ENCODE peak calls at places on chromosomes 13 and 19, in eight cellular contexts. S is effector CD4-positive, alpha-beta T cell; M is substantia nigra; G is GM03348; F is psoas muscle; R is upper lobe of right lung; Z is HFFc6; O is central memory CD4-positive, alpha-beta T cell. A is an unnamed sample.

GRCh38 chr19:52622261-52622660 is 15.9 kb downstream of the ZNF83 start:
- DNase-seq in M (no peak), Z (no peak), R (no peak), O (no peak), F (no peak), S (no peak), G (no peak), A (no peak)

GRCh38 chr13:74128171-74128767 is 5.9 kb downstream of the KLF12 start:
- DNase-seq in R (no peak), G (no peak), S (no peak), Z (peak; percentile 19), F (no peak), M (no peak), O (no peak), A (no peak)

GRCh38 chr13:45807520-45808099 is 43.9 kb downstream of the SIAH3 start:
- DNase-seq in M (no peak), O (peak; percentile 9), G (peak; percentile 60), Z (peak; percentile 33), S (no peak), R (no peak), F (no peak), A (no peak)

GRCh38 chr13:41465215-41465907 is 8.0 kb downstream of the RGCC start:
- DNase-seq in F (peak; percentile 72), M (no peak), S (peak; percentile 83), O (peak; percentile 92), G (peak; percentile 74), R (peak; percentile 77), Z (peak; percentile 55), A (peak; percentile 51)

GRCh38 chr19:53945998-53946397 is 16.7 kb upstream of the CACNG8 start:
- DNase-seq in Z (no peak), O (no peak), M (no peak), R (no peak), S (no peak), G (no peak), F (no peak), A (no peak)

GRCh38 chr13:41028051-41028450 is 8.9 kb upstream of the ELF1 start:
- DNase-seq in R (no peak), F (no peak), G (no peak), Z (peak; percentile 54), M (no peak), S (no peak), O (no peak), A (no peak)

GRCh38 chr19:38720559-38721236 is 23.6 kb downstream of the CAPN12 start:
- DNase-seq in M (no peak), O (no peak), R (no peak), F (no peak), G (no peak), Z (no peak), S (no peak), A (no peak)

GRCh38 chr13:86856996-86857395 is 814.2 kb upstream of the SLITRK5 start:
- DNase-seq in Z (no peak), S (no peak), G (no peak), M (no peak), F (no peak), O (no peak), R (no peak), A (no peak)

GRCh38 chr13:80117515-80117914 is 223.4 kb downstream of the SPRY2 start:
- DNase-seq in Z (no peak), M (no peak), S (no peak), O (no peak), F (no peak), R (no peak), G (no peak), A (no peak)

GRCh38 chr13:86846501-86846900 is 824.7 kb upstream of the SLITRK5 start:
- DNase-seq in O (no peak), R (no peak), F (no peak), Z (no peak), S (no peak), M (no peak), G (no peak), A (no peak)

GRCh38 chr19:1236566-1236965 is 1.2 kb downstream of the CBARP start:
- DNase-seq in Z (no peak), O (no peak), R (no peak), G (peak; percentile 42), M (no peak), S (no peak), F (no peak), A (no peak)

GRCh38 chr13:102400619-102401125 is 1.2 kb downstream of the FGF14 start:
- DNase-seq in R (peak; percentile 64), S (no peak), G (peak; percentile 11), M (no peak), F (peak; percentile 56), O (no peak), Z (no peak), A (peak; percentile 27)

GRCh38 chr13:49760555-49760954 is 31.9 kb downstream of the KPNA3 start:
- DNase-seq in O (no peak), M (no peak), S (no peak), G (no peak), R (no peak), F (no peak), Z (no peak), A (no peak)

GRCh38 chr13:28355822-28356371 is 139.0 kb downstream of the FLT1 start:
- DNase-seq in F (no peak), G (no peak), R (no peak), O (no peak), M (no peak), S (no peak), Z (peak; percentile 67), A (no peak)

GRCh38 chr13:33123066-33123940 is 107.1 kb downstream of the KL start:
- DNase-seq in R (no peak), S (no peak), G (peak; percentile 21), O (no peak), M (no peak), Z (peak; percentile 90), F (peak; percentile 62), A (no peak)

GRCh38 chr13:112722433-112723250 is 32.8 kb downstream of the ATP11A start:
- DNase-seq in R (peak; percentile 81), M (no peak), S (no peak), Z (peak; percentile 98), F (no peak), O (no peak), G (peak; percentile 57), A (no peak)

GRCh38 chr13:22243519-22244197 is 572.8 kb downstream of the FGF9 start:
- DNase-seq in M (no peak), Z (no peak), S (no peak), O (no peak), G (no peak), F (no peak), R (no peak), A (no peak)

GRCh38 chr13:26599403-26599802 is 41.9 kb downstream of the WASF3 start:
- DNase-seq in M (no peak), Z (no peak), S (no peak), G (no peak), F (no peak), R (no peak), O (no peak), A (no peak)

GRCh38 chr13:86185107-86185506 is 385.9 kb upstream of the SLITRK6 start:
- DNase-seq in F (no peak), Z (no peak), G (no peak), S (no peak), O (no peak), R (no peak), M (no peak), A (no peak)

GRCh38 chr19:2428027-2428690 is 773 bp upstream of the TIMM13 start:
- DNase-seq in S (no peak), Z (no peak), M (no peak), O (no peak), G (no peak), F (peak; percentile 73), R (peak; percentile 67), A (no peak)

GRCh38 chr13:36418022-36418805 is 14.1 kb upstream of the CCNA1 start:
- DNase-seq in Z (peak; percentile 16), G (peak; percentile 28), F (no peak), O (no peak), M (no peak), R (no peak), S (no peak), A (no peak)

GRCh38 chr13:98480915-98481510 is 95.9 kb downstream of the STK24 start:
- DNase-seq in G (no peak), F (no peak), Z (peak; percentile 38), M (no peak), R (no peak), O (no peak), S (no peak), A (no peak)

GRCh38 chr13:34161829-34162544 is 344.0 kb downstream of the RFC3 start:
- DNase-seq in G (peak; percentile 47), O (no peak), M (no peak), S (no peak), R (no peak), F (no peak), Z (peak; percentile 79), A (no peak)

GRCh38 chr19:29724102-29724641 is 9.1 kb upstream of the C19orf12 start:
- DNase-seq in O (no peak), S (no peak), G (peak; percentile 19), F (no peak), M (no peak), Z (no peak), R (no peak), A (no peak)

GRCh38 chr19:48837081-48837524 is 812 bp upstream of the HSD17B14 start:
- DNase-seq in G (peak; percentile 63), R (peak; percentile 93), F (peak; percentile 75), Z (peak; percentile 85), O (peak; percentile 72), M (peak; percentile 44), S (peak; percentile 75), A (peak; percentile 81)

GRCh38 chr13:100644328-100644727 is 30.3 kb downstream of the TMTC4 start:
- DNase-seq in O (no peak), F (no peak), G (no peak), M (no peak), Z (no peak), R (no peak), S (no peak), A (no peak)

GRCh38 chr13:77919351-77920294 is 992 bp upstream of the EDNRB start:
- DNase-seq in M (no peak), R (peak; percentile 73), Z (no peak), O (no peak), F (peak; percentile 82), S (no peak), G (peak; percentile 36), A (peak; percentile 70)

GRCh38 chr19:13748169-13748884 is 16.0 kb upstream of the MRI1 start:
- DNase-seq in F (no peak), M (no peak), Z (peak; percentile 54), O (no peak), G (peak; percentile 23), R (no peak), S (no peak), A (no peak)

GRCh38 chr13:106102776-106103175 is 432.7 kb downstream of the EFNB2 start:
- DNase-seq in F (no peak), M (no peak), R (no peak), O (no peak), G (no peak), S (no peak), Z (no peak), A (no peak)

GRCh38 chr13:23574421-23574820 is 4.2 kb downstream of the TNFRSF19 start:
- DNase-seq in R (no peak), S (no peak), Z (no peak), M (no peak), G (no peak), O (no peak), F (no peak), A (no peak)

GRCh38 chr19:1961545-1961878 is 20.5 kb downstream of the CSNK1G2 start:
- DNase-seq in O (no peak), R (no peak), G (no peak), Z (no peak), F (no peak), S (no peak), M (no peak), A (no peak)

GRCh38 chr13:99178636-99179035 is 22.0 kb upstream of the UBAC2 start:
- DNase-seq in Z (no peak), S (no peak), R (no peak), M (no peak), O (peak; percentile 29), G (no peak), F (peak; percentile 74), A (peak; percentile 39)

GRCh38 chr19:17402982-17403855 is 2.2 kb downstream of the BST2 start:
- DNase-seq in M (no peak), Z (no peak), G (peak; percentile 70), F (no peak), R (no peak), O (no peak), S (peak; percentile 36), A (peak; percentile 48)

GRCh38 chr19:7376151-7376852 is 27.6 kb downstream of the ARHGEF18 start:
- DNase-seq in R (no peak), S (no peak), O (no peak), G (no peak), Z (no peak), M (no peak), F (no peak), A (no peak)